ENCODE peak calls at places on chromosomes 3 and 15, in nine cellular contexts. O is PC-3, Q is breast epithelium, P is GM23248, C is GM12878, H is mammary epithelial cell, X is left ventricle myocardium inferior, W is sigmoid colon, R is neuronal stem cell. V is an unnamed sample.

GRCh38 chr3:20637729-20638128 is 451.7 kb upstream of the SGO1 start:
- DNase-seq in Q (no peak), X (no peak), W (no peak), O (no peak), P (peak; percentile 53), H (no peak), C (no peak), R (no peak), V (no peak)

GRCh38 chr3:188092648-188093047 is 61.3 kb upstream of the LPP start:
- DNase-seq in H (no peak), W (no peak), Q (no peak), X (no peak), R (no peak), C (no peak), P (peak; percentile 52), O (no peak), V (no peak)

GRCh38 chr3:52408466-52408865 is 36.4 kb downstream of the SEMA3G start:
- DNase-seq in X (peak; percentile 3), P (no peak), H (no peak), Q (no peak), R (no peak), O (no peak), C (no peak), W (peak; percentile 54), V (no peak)

GRCh38 chr3:150412599-150413069 is 4.5 kb downstream of the TSC22D2 start:
- DNase-seq in H (peak; percentile 67), O (peak; percentile 72), W (no peak), R (no peak), C (no peak), Q (no peak), P (peak; percentile 90), X (no peak), V (no peak)

GRCh38 chr3:125119752-125120369 is 64.1 kb upstream of the HEG1 start:
- DNase-seq in H (no peak), W (no peak), Q (no peak), P (no peak), O (no peak), C (peak; percentile 87), X (no peak), R (no peak), V (no peak)

GRCh38 chr3:128217702-128218475 is 64.6 kb downstream of the EEFSEC start:
- DNase-seq in C (peak; percentile 20), Q (no peak), W (no peak), R (no peak), P (no peak), X (no peak), H (no peak), O (no peak), V (no peak)

GRCh38 chr3:56076746-56077145 is 391.5 kb downstream of the ERC2 start:
- DNase-seq in P (no peak), O (no peak), H (peak; percentile 44), Q (no peak), W (no peak), R (no peak), C (no peak), X (no peak), V (no peak)

GRCh38 chr3:122929576-122930365 is 97.8 kb downstream of the SEMA5B start:
- DNase-seq in Q (no peak), R (no peak), H (peak; percentile 63), X (no peak), P (no peak), O (no peak), W (peak; percentile 44), C (no peak), V (no peak)

GRCh38 chr3:52144796-52145735 is 9.2 kb downstream of the POC1A start:
- DNase-seq in Q (no peak), W (no peak), C (no peak), R (no peak), X (no peak), O (no peak), H (no peak), P (no peak), V (no peak)

GRCh38 chr3:141414800-141415462 is 46.6 kb downstream of the ZBTB38 start:
- DNase-seq in O (peak; percentile 41), W (no peak), Q (no peak), R (no peak), P (peak; percentile 62), X (no peak), H (no peak), C (no peak), V (no peak)

GRCh38 chr3:115246621-115247020 is 99.5 kb upstream of the ZBTB20 start:
- DNase-seq in Q (no peak), W (no peak), P (peak; percentile 11), O (no peak), C (no peak), R (no peak), X (no peak), H (no peak), V (no peak)

GRCh38 chr15:25545017-25545416 is 106.2 kb upstream of the UBE3A start:
- DNase-seq in P (peak; percentile 80), C (no peak), Q (no peak), O (peak; percentile 77), H (peak; percentile 3), W (no peak), R (no peak), X (no peak), V (no peak)

GRCh38 chr3:43893721-43894120 is 203.0 kb downstream of the ABHD5 start:
- DNase-seq in W (no peak), O (no peak), C (no peak), R (no peak), H (no peak), P (peak; percentile 70), Q (no peak), X (no peak), V (no peak)

GRCh38 chr3:72274511-72275295 is 489.8 kb upstream of the PROK2 start:
- DNase-seq in O (no peak), Q (no peak), X (peak; percentile 46), R (no peak), C (no peak), W (peak; percentile 82), H (no peak), P (peak; percentile 81), V (peak; percentile 65)

GRCh38 chr15:52563499-52564060 is 5.2 kb downstream of the ARPP19 start:
- DNase-seq in Q (no peak), R (no peak), P (no peak), W (no peak), X (no peak), O (no peak), H (no peak), C (no peak), V (no peak)

GRCh38 chr3:55692958-55693558 is 206.0 kb upstream of the WNT5A start:
- DNase-seq in R (no peak), P (peak; percentile 47), C (no peak), Q (no peak), X (no peak), O (no peak), W (no peak), H (no peak), V (no peak)

GRCh38 chr15:100241572-100242479 is 99.9 kb downstream of the ADAMTS17 start:
- DNase-seq in H (peak; percentile 72), X (no peak), C (no peak), R (no peak), Q (no peak), W (no peak), O (peak; percentile 95), P (peak; percentile 23), V (no peak)

GRCh38 chr15:100235030-100235617 is 106.7 kb downstream of the ADAMTS17 start:
- DNase-seq in Q (no peak), P (no peak), W (no peak), R (no peak), C (no peak), X (no peak), H (no peak), O (no peak), V (no peak)

GRCh38 chr15:100242989-100243388 is 98.8 kb downstream of the ADAMTS17 start:
- DNase-seq in Q (no peak), R (no peak), X (no peak), W (no peak), P (no peak), C (no peak), O (peak; percentile 29), H (no peak), V (no peak)

GRCh38 chr15:100234158-100235029 is 107.4 kb downstream of the ADAMTS17 start:
- DNase-seq in H (no peak), R (no peak), P (no peak), X (peak; percentile 73), Q (no peak), O (no peak), C (no peak), W (no peak), V (no peak)

GRCh38 chr15:100236981-100237720 is 104.6 kb downstream of the ADAMTS17 start:
- DNase-seq in W (no peak), O (no peak), R (no peak), C (no peak), Q (no peak), P (no peak), X (no peak), H (no peak), V (no peak)
- H3K4me1 ChIP-seq in W (no peaks in the 10 kb centered on the region), O (peaks cover 11% of the 10 kb centered on the region), R (peaks cover 4% of the 10 kb centered on the region), C (no peaks in the 10 kb centered on the region), Q (peaks cover 3% of the 10 kb centered on the region), P (no peaks in the 10 kb centered on the region), X (peaks cover 12% of the 10 kb centered on the region), H (no peaks in the 10 kb centered on the region), V (no peaks in the 10 kb centered on the region)

DNA sequence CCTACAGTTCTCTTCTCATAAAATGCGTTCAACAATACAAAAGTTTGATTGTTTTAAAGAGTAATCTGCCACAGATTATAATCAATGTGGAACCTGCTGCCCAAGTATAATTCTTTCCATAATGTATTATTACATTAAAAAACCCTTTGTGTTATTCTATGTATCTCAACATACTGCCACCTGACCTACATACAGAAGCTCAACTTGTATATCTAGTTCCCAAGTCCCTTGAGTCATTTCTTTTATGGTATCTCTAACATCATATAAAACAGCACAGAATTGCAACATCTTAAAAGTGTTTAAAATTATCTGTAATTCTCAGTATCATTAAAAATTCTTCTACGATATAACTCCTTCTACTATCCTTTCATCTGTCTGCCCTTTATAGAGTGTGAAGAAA is 70.3 kb downstream of the TBL1XR1 start:
- DNase-seq in Q (no peak), O (peak; percentile 51), R (no peak), W (no peak), P (no peak), C (no peak), H (peak; percentile 20), X (no peak), V (no peak)
- H3K4me1 ChIP-seq in Q (no peaks in the 10 kb centered on the region), O (peaks cover 32% of the 10 kb centered on the region), R (peaks cover 4% of the 10 kb centered on the region), W (peaks cover 49% of the 10 kb centered on the region), P (peaks cover 28% of the 10 kb centered on the region), C (no peaks in the 10 kb centered on the region), H (peaks cover 21% of the 10 kb centered on the region), X (peaks cover 84% of the 10 kb centered on the region), V (peaks cover 34% of the 10 kb centered on the region)

DNA sequence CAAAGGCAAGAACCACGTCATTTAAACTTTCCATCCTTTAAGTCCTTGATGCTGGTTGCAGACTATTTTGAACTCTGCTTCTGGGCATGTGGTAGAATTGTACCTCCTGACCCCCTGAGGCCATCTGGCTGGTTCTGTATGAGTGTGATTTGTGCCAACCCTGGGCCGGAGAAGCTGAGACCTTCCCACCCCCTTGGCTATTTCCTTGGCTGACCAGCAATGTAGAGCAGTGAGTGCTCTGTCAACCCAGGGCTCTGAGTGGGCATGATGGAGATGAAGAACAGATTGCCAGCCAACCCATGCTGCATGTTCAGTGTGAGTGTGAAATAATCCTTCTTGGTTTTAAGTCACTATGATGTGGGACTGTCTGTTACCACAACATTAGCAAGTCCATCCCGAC is 82.1 kb upstream of the RASGRP1 start:
- DNase-seq in R (no peak), Q (no peak), O (no peak), C (no peak), W (no peak), X (no peak), H (no peak), P (no peak), V (no peak)
- H3K4me1 ChIP-seq in R (no peaks in the 10 kb centered on the region), Q (no peaks in the 10 kb centered on the region), O (no peaks in the 10 kb centered on the region), C (peaks cover 19% of the 10 kb centered on the region), W (no peaks in the 10 kb centered on the region), X (no peaks in the 10 kb centered on the region), H (peaks cover 25% of the 10 kb centered on the region), P (no peaks in the 10 kb centered on the region), V (peaks cover 4% of the 10 kb centered on the region)

GRCh38 chr15:68635142-68635541 is 56.3 kb downstream of the CORO2B start:
- DNase-seq in Q (no peak), C (no peak), H (no peak), X (peak; percentile 50), O (no peak), R (no peak), W (no peak), P (peak; percentile 52), V (no peak)
- H3K4me1 ChIP-seq in Q (peaks cover 9% of the 10 kb centered on the region), C (no peaks in the 10 kb centered on the region), H (peaks cover 24% of the 10 kb centered on the region), X (peaks cover 95% of the 10 kb centered on the region), O (peaks cover 9% of the 10 kb centered on the region), R (no peaks in the 10 kb centered on the region), W (peaks cover 21% of the 10 kb centered on the region), P (peaks cover 39% of the 10 kb centered on the region), V (peaks cover 5% of the 10 kb centered on the region)

V was measured in left lung.